ENCODE peak calls at places on chromosomes 6 and 20, in eight cellular contexts. Q is Calu3; Y is effector CD4-positive, alpha-beta T cell; X is NCI-H460; H is uterus; B is GF-D8; C is stimulated activated CD4-positive, alpha-beta T cell treated with anti-CD3 and anti-CD28 coated beads, Interleukin-15, amount 100 ng/mL, for 1 hour; W is stomach. S is an unnamed sample.

GRCh38 chr6:12594541-12594893 is 122.0 kb upstream of the PHACTR1 start:
- DNase-seq in Q (no peak), Y (no peak), X (no peak), H (no peak), B (no peak), C (no peak), W (no peak), S (no peak)

GRCh38 chr6:27669278-27669797 is 196.4 kb upstream of the ZNF184 start:
- DNase-seq in Q (peak; percentile 28), Y (no peak), X (no peak), H (no peak), B (no peak), C (no peak), W (no peak), S (no peak)

GRCh38 chr20:58330692-58331091 is 21.2 kb downstream of the RAB22A start:
- DNase-seq in Q (no peak), Y (no peak), X (no peak), H (peak; percentile 29), B (no peak), C (no peak), W (no peak), S (no peak)

GRCh38 chr6:12275084-12275483 is 15.1 kb upstream of the EDN1 start:
- DNase-seq in Q (no peak), Y (no peak), X (no peak), H (no peak), B (no peak), C (no peak), W (no peak), S (no peak)

GRCh38 chr20:8212286-8212685 is 80.2 kb downstream of the PLCB1 start:
- DNase-seq in Q (no peak), Y (no peak), X (peak; percentile 11), H (no peak), B (no peak), C (no peak), W (no peak), S (no peak)

GRCh38 chr6:11323666-11324452 is 91.4 kb upstream of the NEDD9 start:
- DNase-seq in Q (no peak), Y (no peak), X (no peak), H (no peak), B (peak; percentile 99), C (no peak), W (peak; percentile 40), S (peak; percentile 12)

GRCh38 chr20:62907377-62908317 is 18.7 kb downstream of the DIDO1 start:
- DNase-seq in Q (no peak), Y (no peak), X (no peak), H (no peak), B (no peak), C (no peak), W (no peak), S (no peak)

GRCh38 chr6:105920071-105920470 is 166.1 kb upstream of the PRDM1 start:
- DNase-seq in Q (no peak), Y (no peak), X (no peak), H (no peak), B (no peak), C (no peak), W (no peak), S (no peak)

GRCh38 chr20:51930775-51931174 is 128.5 kb upstream of the SALL4 start:
- DNase-seq in Q (no peak), Y (no peak), X (peak; percentile 86), H (no peak), B (no peak), C (no peak), W (no peak), S (no peak)

GRCh38 chr6:142592876-142593275 is 291.1 kb downstream of the ADGRG6 start:
- DNase-seq in Q (no peak), Y (no peak), X (no peak), H (no peak), B (no peak), C (no peak), W (no peak), S (no peak)

GRCh38 chr20:23725102-23725501 is 25.6 kb downstream of the CST1 start:
- DNase-seq in Q (no peak), Y (no peak), X (no peak), H (no peak), B (no peak), C (no peak), W (no peak), S (no peak)

GRCh38 chr6:112983741-112984221 is 636.7 kb downstream of the RFPL4B start:
- DNase-seq in Q (no peak), Y (no peak), X (no peak), H (no peak), B (no peak), C (no peak), W (no peak), S (no peak)

GRCh38 chr6:131954099-131954774 is 3.1 kb upstream of the CCN2 start:
- DNase-seq in Q (no peak), Y (no peak), X (no peak), H (no peak), B (no peak), C (no peak), W (no peak), S (no peak)

GRCh38 chr20:62716198-62716940 is 7.7 kb downstream of the NTSR1 start:
- DNase-seq in Q (no peak), Y (peak; percentile 32), X (no peak), H (no peak), B (no peak), C (no peak), W (no peak), S (no peak)

GRCh38 chr6:144214622-144215401 is 64.5 kb downstream of the STX11 start:
- DNase-seq in Q (no peak), Y (no peak), X (no peak), H (peak; percentile 19), B (no peak), C (no peak), W (no peak), S (no peak)

GRCh38 chr20:46870041-46870440 is 24.6 kb upstream of the EYA2 start:
- DNase-seq in Q (no peak), Y (no peak), X (no peak), H (no peak), B (no peak), C (no peak), W (no peak), S (no peak)

GRCh38 chr6:141682391-141682790 is 450.3 kb upstream of the GJE1 start:
- DNase-seq in Q (no peak), Y (no peak), X (no peak), H (no peak), B (no peak), C (no peak), W (no peak), S (no peak)

GRCh38 chr6:68313911-68314310 is 321.2 kb upstream of the ADGRB3 start:
- DNase-seq in Q (no peak), Y (no peak), X (no peak), H (no peak), B (no peak), C (no peak), W (no peak), S (no peak)

GRCh38 chr6:5497896-5498578 is 236.7 kb downstream of the FARS2 start:
- DNase-seq in Q (no peak), Y (no peak), X (no peak), H (no peak), B (no peak), C (no peak), W (no peak), S (no peak)

GRCh38 chr6:89989742-89990141 is 95.5 kb downstream of the GJA10 start:
- DNase-seq in Q (no peak), Y (no peak), X (no peak), H (no peak), B (no peak), C (no peak), W (no peak), S (no peak)

GRCh38 chr20:16599257-16599656 is 26.0 kb upstream of the KIF16B start:
- DNase-seq in Q (no peak), Y (no peak), X (no peak), H (no peak), B (no peak), C (no peak), W (no peak), S (no peak)

GRCh38 chr6:56292505-56293181 is 45.3 kb upstream of the COL21A1 start:
- DNase-seq in Q (peak; percentile 49), Y (no peak), X (peak; percentile 49), H (no peak), B (no peak), C (no peak), W (no peak), S (peak; percentile 31)

GRCh38 chr6:139027620-139028182 is 844 bp upstream of the ABRACL start:
- DNase-seq in Q (peak; percentile 24), Y (peak; percentile 14), X (no peak), H (no peak), B (peak; percentile 16), C (no peak), W (peak; percentile 41), S (no peak)

GRCh38 chr6:125586074-125586473 is 163.4 kb upstream of the HEY2 start:
- DNase-seq in Q (no peak), Y (no peak), X (no peak), H (no peak), B (no peak), C (no peak), W (no peak), S (no peak)

S was measured in body of pancreas.